ENCODE peak calls at places on chromosome 7, in six cellular contexts. N is AG10803, X is cardiac fibroblast, A is WERI-Rb-1, F is AG09309, B is fibroblast of villous mesenchyme. S is an unnamed sample.

GRCh38 chr7:66542528-66543373 is 85.9 kb upstream of the KCTD7 start:
- DNase-seq in A (peak; percentile 53), X (peak; percentile 70), B (peak; percentile 17), N (peak; percentile 42), F (no peak), S (peak; percentile 7)

GRCh38 chr7:57205000-57205399 is 72.8 kb upstream of the ZNF479 start:
- DNase-seq in B (no peak), A (no peak), F (no peak), X (no peak), N (no peak), S (no peak)

GRCh38 chr7:47284691-47285246 is 297.1 kb downstream of the TNS3 start:
- DNase-seq in A (no peak), F (no peak), N (no peak), X (no peak), B (no peak), S (no peak)

GRCh38 chr7:1197997-1198632 is 34.6 kb upstream of the UNCX start:
- DNase-seq in B (peak; percentile 97), A (no peak), N (peak; percentile 94), F (peak; percentile 73), X (peak; percentile 65), S (peak; percentile 69)

GRCh38 chr7:64876792-64877713 is 26.0 kb upstream of the ZNF273 start:
- DNase-seq in A (peak; percentile 83), N (no peak), X (peak; percentile 20), B (peak; percentile 5), F (no peak), S (no peak)

GRCh38 chr7:139417478-139417877 is 57.8 kb downstream of the LUC7L2 start:
- DNase-seq in X (no peak), B (no peak), N (no peak), F (no peak), A (no peak), S (no peak)

GRCh38 chr7:84058311-84059076 is 136.1 kb downstream of the SEMA3A start:
- DNase-seq in F (no peak), A (no peak), X (peak; percentile 63), B (no peak), N (no peak), S (no peak)

GRCh38 chr7:34748244-34749039 is 90.4 kb downstream of the NPSR1 start:
- DNase-seq in N (peak; percentile 87), X (peak; percentile 72), F (peak; percentile 5), A (no peak), B (peak; percentile 1), S (peak; percentile 14)

GRCh38 chr7:32158076-32158475 is 87.9 kb upstream of the PDE1C start:
- DNase-seq in X (no peak), N (no peak), F (no peak), A (no peak), B (no peak), S (no peak)

GRCh38 chr7:142866361-142867096 is 11.7 kb downstream of the EPHB6 start:
- DNase-seq in F (no peak), A (peak; percentile 73), B (peak; percentile 30), N (no peak), X (peak; percentile 32), S (no peak)

GRCh38 chr7:99021941-99022560 is 121.9 kb downstream of the SMURF1 start:
- DNase-seq in A (no peak), N (peak; percentile 30), B (no peak), F (no peak), X (peak; percentile 32), S (peak; percentile 9)

GRCh38 chr7:105013283-105013817 is 655 bp upstream of the KMT2E start:
- DNase-seq in A (peak; percentile 94), X (peak; percentile 95), B (peak; percentile 94), N (peak; percentile 95), F (peak; percentile 88), S (peak; percentile 83)

GRCh38 chr7:44155191-44156185 is 14.4 kb upstream of the MYL7 start:
- DNase-seq in N (no peak), X (no peak), A (no peak), B (no peak), F (no peak), S (no peak)

GRCh38 chr7:51138121-51139085 is 178.2 kb downstream of the COBL start:
- DNase-seq in A (no peak), X (no peak), N (no peak), B (no peak), F (no peak), S (no peak)

GRCh38 chr7:12158334-12159060 is 52.6 kb upstream of the TMEM106B start:
- DNase-seq in B (peak; percentile 54), X (peak; percentile 87), N (peak; percentile 2), A (no peak), F (no peak), S (no peak)

GRCh38 chr7:134742688-134743350 is 36.6 kb upstream of the CALD1 start:
- DNase-seq in X (peak; percentile 57), A (no peak), F (peak; percentile 90), N (peak; percentile 98), B (peak; percentile 93), S (no peak)

GRCh38 chr7:66741706-66742053 is 1.1 kb downstream of the RABGEF1 start:
- DNase-seq in A (peak; percentile 45), X (peak; percentile 40), N (peak; percentile 46), B (peak; percentile 79), F (no peak), S (no peak)

GRCh38 chr7:107370816-107371215 is 99.0 kb upstream of the GPR22 start:
- DNase-seq in N (no peak), X (no peak), A (no peak), F (no peak), B (no peak), S (no peak)

GRCh38 chr7:37118029-37118428 is 330.6 kb downstream of the ELMO1 start:
- DNase-seq in A (no peak), F (no peak), B (no peak), X (no peak), N (no peak), S (no peak)

GRCh38 chr7:34069676-34070075 is 164.3 kb downstream of the BMPER start:
- DNase-seq in X (peak; percentile 57), F (no peak), B (peak; percentile 49), A (no peak), N (no peak), S (no peak)

GRCh38 chr7:1922071-1922869 is 252.2 kb downstream of the ELFN1 start:
- DNase-seq in A (no peak), N (peak; percentile 88), X (no peak), F (peak; percentile 77), B (peak; percentile 90), S (no peak)

GRCh38 chr7:105638942-105639495 is 57.7 kb upstream of the EFCAB10 start:
- DNase-seq in N (no peak), F (no peak), B (no peak), A (no peak), X (no peak), S (no peak)

GRCh38 chr7:29442146-29442545 is 121.5 kb upstream of the PRR15 start:
- DNase-seq in F (no peak), N (no peak), X (peak; percentile 33), A (peak; percentile 84), B (peak; percentile 10), S (peak; percentile 3)

GRCh38 chr7:28395806-28396205 is 16.5 kb upstream of the CREB5 start:
- DNase-seq in F (no peak), X (no peak), A (no peak), B (no peak), N (peak; percentile 20), S (no peak)

GRCh38 chr7:93361853-93362252 is 129.7 kb downstream of the VPS50 start:
- DNase-seq in X (no peak), A (no peak), F (no peak), B (no peak), N (no peak), S (no peak)

GRCh38 chr7:32175099-32175498 is 104.9 kb upstream of the PDE1C start:
- DNase-seq in F (no peak), A (no peak), B (no peak), N (no peak), X (no peak), S (no peak)

GRCh38 chr7:82294865-82295264 is 148.7 kb downstream of the CACNA2D1 start:
- DNase-seq in N (no peak), X (no peak), A (no peak), F (no peak), B (no peak), S (no peak)

GRCh38 chr7:15561840-15562239 is at the start of gene AGMO:
- DNase-seq in A (peak; percentile 46), X (peak; percentile 88), B (no peak), F (no peak), N (no peak), S (peak; percentile 55)
- H3K4me3 ChIP-seq in A (peak within 1 kb of the TSS; percentile 38), X (peak within 1 kb of the TSS; percentile 51), B (no peak within 1 kb of the TSS), F (no peak within 1 kb of the TSS), N (no peak within 1 kb of the TSS), S (no peak within 1 kb of the TSS)

GRCh38 chr7:130415019-130415418 is 25.8 kb downstream of the CEP41 start:
- DNase-seq in F (no peak), A (no peak), X (no peak), B (no peak), N (no peak), S (no peak)
- H3K4me3 ChIP-seq in F (no peak overlapping the region), A (no peak overlapping the region), X (no peak overlapping the region), B (no peak overlapping the region), N (no peak overlapping the region), S (no peak overlapping the region)

DNA sequence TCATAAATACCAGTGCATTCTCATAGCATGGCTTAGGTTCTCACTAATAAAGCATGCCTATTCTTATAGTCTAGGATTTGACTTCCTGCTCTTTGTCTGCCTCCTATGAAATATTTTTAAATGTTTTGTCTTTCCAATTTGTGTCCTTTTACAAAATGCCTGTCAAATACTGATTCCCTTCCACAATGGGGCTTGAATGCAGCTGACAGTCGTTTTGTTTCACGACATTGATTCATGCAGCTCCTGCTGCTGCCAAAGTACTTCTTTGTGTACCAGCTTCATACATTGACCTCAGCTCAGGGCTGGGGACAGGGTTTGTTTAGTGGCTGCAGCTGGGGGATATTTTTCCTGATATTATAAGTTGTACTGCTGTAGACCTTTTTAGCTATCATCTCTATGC is 371.9 kb upstream of the CHRM2 start:
- DNase-seq in X (no peak), N (no peak), A (no peak), F (no peak), B (no peak), S (no peak)
- H3K4me3 ChIP-seq in X (no peak overlapping the region), N (no peak overlapping the region), A (no peak overlapping the region), F (no peak overlapping the region), B (no peak overlapping the region), S (no peak overlapping the region)

GRCh38 chr7:157011333-157012112 is 1.1 kb upstream of the MNX1 start:
- DNase-seq in F (no peak), X (no peak), A (peak; percentile 53), B (no peak), N (no peak), S (no peak)
- H3K4me3 ChIP-seq in F (no peak overlapping the region), X (no peak overlapping the region), A (peak overlapping the region; percentile 77), B (peak overlapping the region; percentile 51), N (no peak overlapping the region), S (no peak overlapping the region)

GRCh38 chr7:128530855-128531104 is 54.2 kb downstream of the METTL2B start:
- DNase-seq in B (no peak), X (no peak), F (no peak), A (peak; percentile 35), N (no peak), S (no peak)
- H3K4me3 ChIP-seq in B (peak overlapping the region; percentile 64), X (peak overlapping the region; percentile 71), F (peak overlapping the region; percentile 64), A (peak overlapping the region; percentile 56), N (peak overlapping the region; percentile 76), S (peak overlapping the region; percentile 63)

S was measured in skeletal muscle cell.